ENCODE peak calls at places on chromosomes 3 and 15, in five cellular contexts. One of them, this sample, is unnamed.

GRCh38 chr3:52520141-52520667 is 13.5 kb downstream of the NT5DC2 start:
- DNase-seq in ovary: no peak
- DNase-seq in esophagus muscularis mucosa: no peak
- DNase-seq in A549: no peak
- DNase-seq in suprapubic skin: no peak
- DNase-seq in this sample: no peak

GRCh38 chr3:58539636-58540035 is 2.6 kb upstream of the ACOX2 start:
- DNase-seq in ovary: no peak
- DNase-seq in A549: no peak
- DNase-seq in esophagus muscularis mucosa: no peak
- DNase-seq in suprapubic skin: peak
- DNase-seq in this sample: no peak

GRCh38 chr15:89749951-89750559 is 994 bp downstream of the MESP1 start:
- DNase-seq in suprapubic skin: no peak
- DNase-seq in A549: no peak
- DNase-seq in esophagus muscularis mucosa: no peak
- DNase-seq in ovary: peak
- DNase-seq in this sample: no peak

GRCh38 chr3:153055779-153056178 is 106.2 kb upstream of the RAP2B start:
- DNase-seq in esophagus muscularis mucosa: peak
- DNase-seq in A549: no peak
- DNase-seq in ovary: no peak
- DNase-seq in suprapubic skin: no peak
- DNase-seq in this sample: no peak

GRCh38 chr3:194715022-194715800 is 29.5 kb downstream of the FAM43A start:
- DNase-seq in ovary: no peak
- DNase-seq in esophagus muscularis mucosa: no peak
- DNase-seq in suprapubic skin: no peak
- DNase-seq in A549: no peak
- DNase-seq in this sample: no peak

GRCh38 chr15:88648357-88649214 is 9.8 kb downstream of the ISG20 start:
- DNase-seq in ovary: no peak
- DNase-seq in suprapubic skin: peak
- DNase-seq in esophagus muscularis mucosa: no peak
- DNase-seq in A549: no peak
- DNase-seq in this sample: peak

GRCh38 chr3:133948996-133949395 is 53.3 kb upstream of the RAB6B start:
- DNase-seq in esophagus muscularis mucosa: no peak
- DNase-seq in ovary: no peak
- DNase-seq in A549: no peak
- DNase-seq in suprapubic skin: no peak
- DNase-seq in this sample: no peak

GRCh38 chr3:42556089-42556632 is 25.6 kb downstream of the SEC22C start:
- DNase-seq in esophagus muscularis mucosa: peak
- DNase-seq in suprapubic skin: no peak
- DNase-seq in A549: no peak
- DNase-seq in ovary: no peak
- DNase-seq in this sample: no peak

GRCh38 chr15:76293361-76293760 is 17.9 kb downstream of the ETFA start:
- DNase-seq in esophagus muscularis mucosa: no peak
- DNase-seq in A549: no peak
- DNase-seq in suprapubic skin: no peak
- DNase-seq in ovary: no peak
- DNase-seq in this sample: no peak

GRCh38 chr3:171640520-171641412 is 169.5 kb downstream of the PLD1 start:
- DNase-seq in esophagus muscularis mucosa: no peak
- DNase-seq in A549: no peak
- DNase-seq in suprapubic skin: no peak
- DNase-seq in ovary: no peak
- DNase-seq in this sample: no peak

GRCh38 chr3:139558351-139559170 is 19.0 kb upstream of the RBP1 start:
- DNase-seq in esophagus muscularis mucosa: peak
- DNase-seq in A549: no peak
- DNase-seq in suprapubic skin: no peak
- DNase-seq in ovary: no peak
- DNase-seq in this sample: no peak

GRCh38 chr3:7546219-7546618 is 685.3 kb downstream of the GRM7 start:
- DNase-seq in esophagus muscularis mucosa: no peak
- DNase-seq in suprapubic skin: no peak
- DNase-seq in A549: no peak
- DNase-seq in ovary: no peak
- DNase-seq in this sample: no peak

GRCh38 chr15:78598348-78598747 is 22.4 kb downstream of the CHRNA3 start:
- DNase-seq in ovary: no peak
- DNase-seq in A549: no peak
- DNase-seq in esophagus muscularis mucosa: no peak
- DNase-seq in suprapubic skin: no peak
- DNase-seq in this sample: no peak

GRCh38 chr15:71296032-71296686 is 180.9 kb downstream of the THSD4 start:
- DNase-seq in suprapubic skin: no peak
- DNase-seq in A549: peak
- DNase-seq in esophagus muscularis mucosa: no peak
- DNase-seq in ovary: no peak
- DNase-seq in this sample: no peak

GRCh38 chr3:186929676-186930075 is 650 bp upstream of the ST6GAL1 start:
- DNase-seq in esophagus muscularis mucosa: no peak
- DNase-seq in suprapubic skin: no peak
- DNase-seq in A549: no peak
- DNase-seq in ovary: no peak
- DNase-seq in this sample: no peak

GRCh38 chr3:45011756-45012441 is 14.2 kb upstream of the CLEC3B start:
- DNase-seq in ovary: peak
- DNase-seq in esophagus muscularis mucosa: no peak
- DNase-seq in A549: no peak
- DNase-seq in suprapubic skin: no peak
- DNase-seq in this sample: no peak
- TF ChIP-seq EP300 in ovary: no peak
- TF ChIP-seq EP300 in esophagus muscularis mucosa: no peak
- TF ChIP-seq EP300 in A549: no peak
- TF ChIP-seq EP300 in suprapubic skin: no peak
- TF ChIP-seq EP300 in this sample: no peak

GRCh38 chr3:127064391-127065137 is 81.6 kb downstream of the PLXNA1 start:
- DNase-seq in A549: peak
- DNase-seq in esophagus muscularis mucosa: no peak
- DNase-seq in suprapubic skin: no peak
- DNase-seq in ovary: no peak
- DNase-seq in this sample: no peak
- TF ChIP-seq EP300 in A549: no peak
- TF ChIP-seq EP300 in esophagus muscularis mucosa: no peak
- TF ChIP-seq EP300 in suprapubic skin: no peak
- TF ChIP-seq EP300 in ovary: no peak
- TF ChIP-seq EP300 in this sample: no peak

DNA sequence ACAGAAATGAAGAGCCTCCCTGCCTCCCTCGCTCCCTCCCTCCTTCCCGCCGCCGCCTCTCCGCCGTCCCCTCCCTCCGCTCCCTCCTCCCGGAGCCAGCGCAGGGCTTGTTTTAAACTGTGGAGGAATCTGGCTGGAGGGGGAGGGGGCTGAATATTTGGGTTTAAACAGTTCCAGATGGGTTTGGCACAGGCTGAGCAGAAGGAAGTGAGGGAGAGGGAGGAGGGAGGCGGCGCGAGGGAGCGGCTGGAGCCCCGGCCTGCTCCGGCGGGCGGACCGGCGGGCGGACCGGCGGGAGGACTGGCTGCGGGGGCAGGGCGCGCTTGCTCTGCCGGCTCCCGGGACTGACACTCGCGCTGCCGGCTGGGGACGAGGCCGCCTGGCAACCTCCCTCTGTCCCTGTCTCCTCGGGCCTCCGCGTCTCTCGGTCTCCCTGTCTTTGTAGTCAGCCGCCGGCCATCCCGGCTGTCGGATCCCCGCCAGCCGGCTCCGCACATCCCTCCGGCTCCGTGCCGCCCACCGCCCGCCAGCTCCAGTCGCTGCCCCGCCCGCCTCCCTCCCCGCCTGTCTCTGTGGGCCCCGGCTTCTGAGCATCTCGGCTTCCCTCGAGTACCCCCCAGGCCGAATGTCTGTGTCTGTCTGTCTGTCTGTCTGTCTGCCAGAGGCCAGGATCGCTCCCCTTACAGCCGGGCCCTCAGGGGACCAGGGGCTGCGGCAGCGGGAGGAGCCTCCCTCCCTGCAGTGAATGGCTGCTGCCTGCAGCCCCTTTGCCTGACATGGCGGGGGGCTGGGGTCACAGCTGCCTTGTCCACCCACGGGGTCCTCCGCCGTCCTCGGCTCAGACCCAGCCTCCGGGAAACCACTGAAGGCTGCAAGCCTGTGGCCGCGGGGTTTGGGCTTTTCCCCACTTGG is 7.6 kb downstream of the EPHB3 start:
- DNase-seq in ovary: peak
- DNase-seq in A549: no peak
- DNase-seq in esophagus muscularis mucosa: peak
- DNase-seq in suprapubic skin: peak
- DNase-seq in this sample: peak
- TF ChIP-seq EP300 in ovary: no peak
- TF ChIP-seq EP300 in A549: no peak
- TF ChIP-seq EP300 in esophagus muscularis mucosa: no peak
- TF ChIP-seq EP300 in suprapubic skin: no peak
- TF ChIP-seq EP300 in this sample: no peak

GRCh38 chr15:59933607-59934006 is 70.5 kb upstream of the FOXB1 start:
- DNase-seq in suprapubic skin: no peak
- DNase-seq in esophagus muscularis mucosa: no peak
- DNase-seq in ovary: no peak
- DNase-seq in A549: no peak
- DNase-seq in this sample: no peak
- TF ChIP-seq EP300 in suprapubic skin: no peak
- TF ChIP-seq EP300 in esophagus muscularis mucosa: no peak
- TF ChIP-seq EP300 in ovary: no peak
- TF ChIP-seq EP300 in A549: no peak
- TF ChIP-seq EP300 in this sample: no peak

DNA sequence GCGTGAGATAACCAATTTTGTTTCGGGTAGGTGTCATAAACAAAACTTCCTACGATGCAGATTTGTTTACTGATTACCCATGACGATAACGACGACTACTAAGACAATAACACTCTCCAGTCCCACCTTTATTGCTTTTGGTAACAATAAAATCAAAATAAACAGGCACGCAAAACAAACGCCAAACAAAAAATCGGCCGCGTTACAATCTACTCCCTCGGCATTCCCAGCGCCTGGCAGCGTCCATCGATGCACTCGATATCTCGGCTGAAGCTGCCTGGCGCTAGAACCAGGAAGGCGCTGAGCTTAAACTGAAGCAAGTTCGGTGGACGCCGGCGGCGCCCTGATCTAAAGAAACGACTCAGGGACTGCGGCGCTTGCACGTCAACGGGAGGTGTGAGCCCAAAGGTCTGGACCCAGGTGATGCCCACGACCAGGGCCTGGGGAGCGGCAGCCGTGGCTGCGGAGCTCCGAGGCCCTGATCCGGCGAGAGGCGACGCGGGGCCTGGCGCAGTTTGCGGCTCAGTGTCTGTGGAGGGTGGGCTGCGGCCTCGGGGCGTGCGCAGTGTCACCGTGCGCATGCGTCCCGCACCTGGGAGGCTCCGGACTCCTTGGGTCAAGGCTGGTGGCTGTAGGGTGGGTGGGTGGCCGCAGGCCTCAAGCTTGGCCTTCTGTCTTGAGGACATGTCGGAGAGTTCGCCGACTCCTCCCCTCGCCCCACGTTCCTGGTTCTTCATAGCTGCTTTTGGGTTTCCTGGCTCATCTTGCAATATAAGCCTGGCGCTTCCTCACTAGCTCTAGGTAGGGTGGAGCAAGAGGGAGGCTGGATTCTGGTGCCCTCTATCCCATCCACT is at the start of gene RSRC1:
- DNase-seq in A549: peak
- DNase-seq in suprapubic skin: peak
- DNase-seq in ovary: peak
- DNase-seq in esophagus muscularis mucosa: no peak
- DNase-seq in this sample: no peak
- TF ChIP-seq EP300 in A549: no peak
- TF ChIP-seq EP300 in suprapubic skin: peak
- TF ChIP-seq EP300 in ovary: no peak
- TF ChIP-seq EP300 in esophagus muscularis mucosa: no peak
- TF ChIP-seq EP300 in this sample: peak

GRCh38 chr3:193014961-193015360 is 97.3 kb upstream of the MB21D2 start:
- DNase-seq in suprapubic skin: no peak
- DNase-seq in esophagus muscularis mucosa: no peak
- DNase-seq in ovary: no peak
- DNase-seq in A549: no peak
- DNase-seq in this sample: no peak

GRCh38 chr3:193011956-193012355 is 94.3 kb upstream of the MB21D2 start:
- DNase-seq in esophagus muscularis mucosa: no peak
- DNase-seq in suprapubic skin: no peak
- DNase-seq in ovary: no peak
- DNase-seq in A549: no peak
- DNase-seq in this sample: no peak

GRCh38 chr3:193021506-193022010 is 103.9 kb upstream of the MB21D2 start:
- DNase-seq in suprapubic skin: no peak
- DNase-seq in esophagus muscularis mucosa: no peak
- DNase-seq in ovary: no peak
- DNase-seq in A549: no peak
- DNase-seq in this sample: no peak

DNA sequence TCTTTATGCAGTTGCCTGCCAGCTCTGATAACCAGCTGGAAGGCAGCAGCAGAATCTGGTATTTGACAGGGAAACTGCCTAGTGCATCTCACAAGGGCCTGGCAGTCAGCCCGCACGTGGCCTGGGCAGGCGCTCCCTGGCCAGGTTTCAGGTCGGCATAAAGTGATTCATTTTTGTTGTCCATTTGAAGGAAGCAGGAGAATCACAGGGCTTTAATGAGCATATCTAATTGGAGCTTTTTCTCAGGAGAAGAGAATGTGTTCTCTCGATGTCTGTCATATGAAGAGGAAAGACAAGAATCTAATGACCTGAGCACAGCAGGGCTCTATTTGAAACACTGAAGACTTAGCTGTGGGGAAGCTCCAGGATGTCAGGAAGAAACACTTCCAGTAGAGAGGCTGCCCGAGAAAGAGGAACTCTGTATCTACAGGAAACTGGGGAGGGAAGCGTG is 98.8 kb upstream of the MB21D2 start:
- DNase-seq in A549: no peak
- DNase-seq in esophagus muscularis mucosa: no peak
- DNase-seq in suprapubic skin: no peak
- DNase-seq in ovary: no peak
- DNase-seq in this sample: no peak
- TF ChIP-seq EP300 in A549: no peak
- TF ChIP-seq EP300 in esophagus muscularis mucosa: no peak
- TF ChIP-seq EP300 in suprapubic skin: no peak
- TF ChIP-seq EP300 in ovary: no peak
- TF ChIP-seq EP300 in this sample: no peak

DNA sequence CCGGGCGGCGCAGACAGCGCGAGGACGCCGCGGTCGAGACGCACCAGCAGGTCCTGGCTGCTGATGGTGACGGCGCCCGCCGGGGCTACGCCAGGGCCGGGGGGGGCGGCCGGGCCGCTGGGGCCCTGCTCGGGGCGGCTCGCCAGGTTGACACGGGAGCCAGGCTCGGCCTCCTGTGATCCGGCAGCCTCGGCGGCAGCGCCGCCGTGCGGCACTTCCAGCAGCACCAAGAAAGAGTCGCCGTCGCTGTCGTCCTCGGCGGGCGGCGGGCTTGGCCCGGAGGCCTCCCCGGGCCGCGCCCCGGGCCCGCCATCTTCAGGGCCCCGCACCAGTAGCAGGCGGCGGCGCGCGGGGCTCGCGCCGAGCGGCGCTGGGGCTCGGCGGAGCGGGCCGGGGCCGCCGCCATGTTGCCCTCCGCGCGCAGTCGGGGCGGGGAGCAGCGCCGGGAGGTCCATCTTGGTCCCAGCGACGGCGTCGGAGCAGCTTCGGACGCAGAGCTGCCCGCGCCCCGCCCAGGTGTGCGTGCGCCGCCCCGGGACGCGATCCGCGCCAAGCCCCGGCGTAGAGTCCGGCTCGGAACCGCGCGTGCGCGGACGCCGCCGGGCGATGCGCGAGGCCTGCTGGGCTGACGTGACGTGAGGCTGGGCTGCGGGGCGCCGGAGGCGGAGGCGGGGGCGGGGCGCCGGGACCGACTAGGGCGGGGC is at the start of gene ZXDC:
- DNase-seq in ovary: peak
- DNase-seq in esophagus muscularis mucosa: peak
- DNase-seq in A549: peak
- DNase-seq in suprapubic skin: peak
- DNase-seq in this sample: peak
- TF ChIP-seq EP300 in ovary: no peak
- TF ChIP-seq EP300 in esophagus muscularis mucosa: no peak
- TF ChIP-seq EP300 in A549: no peak
- TF ChIP-seq EP300 in suprapubic skin: no peak
- TF ChIP-seq EP300 in this sample: no peak